ENCODE peak calls at places on chromosome 1, in nine cellular contexts. One of them, this sample, is unnamed. For H3K4me1, the result is how much of the 10 kb centered on the place peaks cover.

GRCh38 chr1:204972461-204972860 is 70.6 kb upstream of the CNTN2 start:
- DNase-seq in PC-3: no peak
- DNase-seq in thoracic aorta: no peak
- DNase-seq in sigmoid colon: no peak
- DNase-seq in PC-9: no peak
- DNase-seq in transverse colon: no peak
- DNase-seq in lower lobe of right lung: no peak
- DNase-seq in hepatocyte: no peak
- DNase-seq in CD8-positive, alpha-beta T cell: no peak
- DNase-seq in this sample: no peak

GRCh38 chr1:109622103-109622892 is 2.7 kb downstream of the AMPD2 start:
- DNase-seq in PC-3: no peak
- DNase-seq in thoracic aorta: no peak
- DNase-seq in sigmoid colon: no peak
- DNase-seq in PC-9: peak
- DNase-seq in transverse colon: no peak
- DNase-seq in lower lobe of right lung: no peak
- DNase-seq in hepatocyte: no peak
- DNase-seq in CD8-positive, alpha-beta T cell: no peak
- DNase-seq in this sample: no peak

GRCh38 chr1:6205849-6206845 is at the start of gene RNF207:
- DNase-seq in PC-3: peak
- DNase-seq in thoracic aorta: no peak
- DNase-seq in sigmoid colon: peak
- DNase-seq in PC-9: peak
- DNase-seq in transverse colon: peak
- DNase-seq in lower lobe of right lung: peak
- DNase-seq in hepatocyte: peak
- DNase-seq in CD8-positive, alpha-beta T cell: peak
- DNase-seq in this sample: peak

GRCh38 chr1:25926731-25927496 is 20.7 kb upstream of the STMN1 start:
- DNase-seq in PC-3: no peak
- DNase-seq in thoracic aorta: no peak
- DNase-seq in sigmoid colon: no peak
- DNase-seq in PC-9: no peak
- DNase-seq in transverse colon: no peak
- DNase-seq in lower lobe of right lung: no peak
- DNase-seq in hepatocyte: no peak
- DNase-seq in CD8-positive, alpha-beta T cell: no peak
- DNase-seq in this sample: no peak

GRCh38 chr1:218380125-218380977 is 35.2 kb downstream of the TGFB2 start:
- DNase-seq in PC-3: peak
- DNase-seq in thoracic aorta: no peak
- DNase-seq in sigmoid colon: no peak
- DNase-seq in PC-9: peak
- DNase-seq in transverse colon: no peak
- DNase-seq in lower lobe of right lung: peak
- DNase-seq in hepatocyte: peak
- DNase-seq in CD8-positive, alpha-beta T cell: no peak
- DNase-seq in this sample: peak

GRCh38 chr1:241387216-241387615 is 30.2 kb upstream of the RGS7 start:
- DNase-seq in PC-3: peak
- DNase-seq in thoracic aorta: no peak
- DNase-seq in sigmoid colon: no peak
- DNase-seq in PC-9: no peak
- DNase-seq in transverse colon: no peak
- DNase-seq in lower lobe of right lung: no peak
- DNase-seq in hepatocyte: no peak
- DNase-seq in CD8-positive, alpha-beta T cell: no peak
- DNase-seq in this sample: no peak

GRCh38 chr1:8443558-8444194 is 125.8 kb downstream of the SLC45A1 start:
- DNase-seq in PC-3: peak
- DNase-seq in thoracic aorta: no peak
- DNase-seq in sigmoid colon: no peak
- DNase-seq in PC-9: no peak
- DNase-seq in transverse colon: no peak
- DNase-seq in lower lobe of right lung: no peak
- DNase-seq in hepatocyte: no peak
- DNase-seq in CD8-positive, alpha-beta T cell: no peak
- DNase-seq in this sample: no peak

GRCh38 chr1:157431751-157432150 is 120.6 kb downstream of the FCRL5 start:
- DNase-seq in PC-3: peak
- DNase-seq in thoracic aorta: no peak
- DNase-seq in sigmoid colon: no peak
- DNase-seq in PC-9: peak
- DNase-seq in transverse colon: no peak
- DNase-seq in lower lobe of right lung: no peak
- DNase-seq in hepatocyte: no peak
- DNase-seq in CD8-positive, alpha-beta T cell: no peak
- DNase-seq in this sample: no peak

GRCh38 chr1:161168906-161169305 is 2.7 kb downstream of the PPOX start:
- DNase-seq in PC-3: no peak
- DNase-seq in thoracic aorta: no peak
- DNase-seq in sigmoid colon: no peak
- DNase-seq in PC-9: no peak
- DNase-seq in transverse colon: no peak
- DNase-seq in lower lobe of right lung: no peak
- DNase-seq in hepatocyte: no peak
- DNase-seq in CD8-positive, alpha-beta T cell: no peak
- DNase-seq in this sample: no peak

GRCh38 chr1:161171696-161172095 is 5.5 kb downstream of the PPOX start:
- DNase-seq in PC-3: no peak
- DNase-seq in thoracic aorta: no peak
- DNase-seq in sigmoid colon: no peak
- DNase-seq in PC-9: no peak
- DNase-seq in transverse colon: no peak
- DNase-seq in lower lobe of right lung: no peak
- DNase-seq in hepatocyte: no peak
- DNase-seq in CD8-positive, alpha-beta T cell: no peak
- DNase-seq in this sample: no peak

GRCh38 chr1:161172776-161173376 is 4.4 kb downstream of the B4GALT3 start:
- DNase-seq in PC-3: no peak
- DNase-seq in thoracic aorta: no peak
- DNase-seq in sigmoid colon: no peak
- DNase-seq in PC-9: no peak
- DNase-seq in transverse colon: no peak
- DNase-seq in lower lobe of right lung: no peak
- DNase-seq in hepatocyte: no peak
- DNase-seq in CD8-positive, alpha-beta T cell: no peak
- DNase-seq in this sample: peak

GRCh38 chr1:161172349-161172748 is 5.0 kb downstream of the B4GALT3 start:
- DNase-seq in PC-3: no peak
- DNase-seq in thoracic aorta: no peak
- DNase-seq in sigmoid colon: no peak
- DNase-seq in PC-9: no peak
- DNase-seq in transverse colon: no peak
- DNase-seq in lower lobe of right lung: no peak
- DNase-seq in hepatocyte: no peak
- DNase-seq in CD8-positive, alpha-beta T cell: no peak
- DNase-seq in this sample: no peak

DNA sequence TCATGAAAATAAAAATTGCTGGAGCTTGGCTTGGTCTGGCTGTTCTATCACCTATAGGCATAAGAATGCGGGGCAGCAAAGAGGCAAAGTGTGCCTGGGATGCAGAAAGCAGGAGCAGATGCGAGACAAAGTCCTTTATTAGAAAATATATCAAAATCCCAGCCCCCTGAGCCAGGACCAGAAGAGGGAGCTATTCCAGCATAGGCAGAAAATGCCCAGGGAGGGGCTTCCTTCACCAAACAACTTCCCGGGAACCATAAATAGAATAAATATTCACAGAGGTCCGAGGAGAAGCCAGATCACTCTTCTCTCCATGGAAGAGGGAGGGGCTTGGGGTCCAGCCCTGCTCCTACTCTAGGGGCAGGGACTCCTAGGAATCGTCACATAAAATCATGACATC is 5.0 kb downstream of the PPOX start:
- DNase-seq in PC-3: no peak
- DNase-seq in thoracic aorta: no peak
- DNase-seq in sigmoid colon: no peak
- DNase-seq in PC-9: no peak
- DNase-seq in transverse colon: no peak
- DNase-seq in lower lobe of right lung: no peak
- DNase-seq in hepatocyte: no peak
- DNase-seq in CD8-positive, alpha-beta T cell: no peak
- DNase-seq in this sample: no peak
- TF ChIP-seq CTCF in PC-3: peak
- TF ChIP-seq CTCF in thoracic aorta: no peak
- TF ChIP-seq CTCF in sigmoid colon: no peak
- TF ChIP-seq CTCF in PC-9: peak
- TF ChIP-seq CTCF in transverse colon: no peak
- TF ChIP-seq CTCF in lower lobe of right lung: no peak
- TF ChIP-seq CTCF in hepatocyte: no peak
- TF ChIP-seq CTCF in CD8-positive, alpha-beta T cell: no peak
- TF ChIP-seq CTCF in this sample: peak

GRCh38 chr1:41679994-41680393 is 195.5 kb upstream of the EDN2 start:
- DNase-seq in PC-3: no peak
- DNase-seq in thoracic aorta: no peak
- DNase-seq in sigmoid colon: no peak
- DNase-seq in PC-9: no peak
- DNase-seq in transverse colon: no peak
- DNase-seq in lower lobe of right lung: no peak
- DNase-seq in hepatocyte: no peak
- DNase-seq in CD8-positive, alpha-beta T cell: no peak
- DNase-seq in this sample: no peak

GRCh38 chr1:41674501-41674900 is 190.0 kb upstream of the EDN2 start:
- DNase-seq in PC-3: no peak
- DNase-seq in thoracic aorta: no peak
- DNase-seq in sigmoid colon: no peak
- DNase-seq in PC-9: no peak
- DNase-seq in transverse colon: no peak
- DNase-seq in lower lobe of right lung: no peak
- DNase-seq in hepatocyte: no peak
- DNase-seq in CD8-positive, alpha-beta T cell: no peak
- DNase-seq in this sample: no peak

GRCh38 chr1:41679531-41679930 is 195.0 kb upstream of the EDN2 start:
- DNase-seq in PC-3: no peak
- DNase-seq in thoracic aorta: no peak
- DNase-seq in sigmoid colon: no peak
- DNase-seq in PC-9: no peak
- DNase-seq in transverse colon: no peak
- DNase-seq in lower lobe of right lung: no peak
- DNase-seq in hepatocyte: no peak
- DNase-seq in CD8-positive, alpha-beta T cell: no peak
- DNase-seq in this sample: no peak

GRCh38 chr1:41678141-41678878 is 193.8 kb upstream of the EDN2 start:
- DNase-seq in PC-3: no peak
- DNase-seq in thoracic aorta: no peak
- DNase-seq in sigmoid colon: peak
- DNase-seq in PC-9: no peak
- DNase-seq in transverse colon: no peak
- DNase-seq in lower lobe of right lung: no peak
- DNase-seq in hepatocyte: no peak
- DNase-seq in CD8-positive, alpha-beta T cell: no peak
- DNase-seq in this sample: peak

DNA sequence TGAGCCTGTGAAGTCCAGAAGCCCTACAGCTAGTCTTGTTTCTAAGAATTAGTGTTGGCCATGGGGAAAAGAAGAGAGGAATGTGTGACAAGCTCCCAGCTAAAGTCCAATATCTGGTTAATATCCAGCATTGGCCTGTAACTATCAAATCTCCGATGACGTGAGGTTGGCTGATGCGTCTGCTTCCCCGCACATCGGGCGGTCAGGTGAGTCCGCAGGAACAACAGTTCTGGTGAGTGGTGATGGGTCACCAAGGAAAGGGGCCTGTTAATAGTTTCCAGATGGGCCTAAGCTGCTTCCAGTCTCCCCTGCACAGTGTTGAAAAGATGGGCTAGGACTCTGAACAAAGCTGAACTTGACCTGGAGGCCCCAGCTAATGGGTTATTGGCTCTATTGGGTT is 193.1 kb upstream of the EDN2 start:
- DNase-seq in PC-3: no peak
- DNase-seq in thoracic aorta: no peak
- DNase-seq in sigmoid colon: no peak
- DNase-seq in PC-9: no peak
- DNase-seq in transverse colon: no peak
- DNase-seq in lower lobe of right lung: no peak
- DNase-seq in hepatocyte: no peak
- DNase-seq in CD8-positive, alpha-beta T cell: no peak
- DNase-seq in this sample: no peak
- H3K4me1 ChIP-seq in PC-3: under half
- H3K4me1 ChIP-seq in thoracic aorta: under half
- H3K4me1 ChIP-seq in sigmoid colon: under half
- H3K4me1 ChIP-seq in PC-9: under half
- H3K4me1 ChIP-seq in transverse colon: under half
- H3K4me1 ChIP-seq in lower lobe of right lung: under half
- H3K4me1 ChIP-seq in hepatocyte: under half
- H3K4me1 ChIP-seq in CD8-positive, alpha-beta T cell: half or more
- H3K4me1 ChIP-seq in this sample: under half

DNA sequence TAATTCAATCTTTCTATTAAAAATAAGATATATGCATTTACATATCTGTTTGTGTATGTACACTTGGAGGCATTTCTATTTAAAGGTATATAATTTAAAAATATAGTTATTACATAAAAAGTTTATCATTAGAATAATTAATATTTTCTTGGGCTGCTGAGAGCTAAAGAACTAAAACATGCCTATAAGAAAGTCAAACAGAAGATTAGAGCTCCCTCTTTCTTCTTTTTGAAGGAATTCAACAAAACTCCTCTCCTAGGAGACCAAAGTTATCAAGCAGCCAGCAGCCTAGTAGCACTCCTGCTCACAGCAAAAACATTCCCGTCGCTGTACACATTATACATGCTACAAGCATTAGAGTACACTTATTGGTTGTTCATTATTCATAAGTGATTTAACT is 216.5 kb downstream of the VAV3 start:
- DNase-seq in PC-3: peak
- DNase-seq in thoracic aorta: no peak
- DNase-seq in sigmoid colon: no peak
- DNase-seq in PC-9: no peak
- DNase-seq in transverse colon: no peak
- DNase-seq in lower lobe of right lung: no peak
- DNase-seq in hepatocyte: peak
- DNase-seq in CD8-positive, alpha-beta T cell: no peak
- DNase-seq in this sample: peak
- TF ChIP-seq CTCF in PC-3: peak
- TF ChIP-seq CTCF in thoracic aorta: no peak
- TF ChIP-seq CTCF in sigmoid colon: peak
- TF ChIP-seq CTCF in PC-9: peak
- TF ChIP-seq CTCF in transverse colon: peak
- TF ChIP-seq CTCF in lower lobe of right lung: no peak
- TF ChIP-seq CTCF in hepatocyte: peak
- TF ChIP-seq CTCF in CD8-positive, alpha-beta T cell: no peak
- TF ChIP-seq CTCF in this sample: peak

GRCh38 chr1:165644064-165644735 is 13.2 kb downstream of the MGST3 start:
- DNase-seq in PC-3: peak
- DNase-seq in thoracic aorta: no peak
- DNase-seq in sigmoid colon: no peak
- DNase-seq in PC-9: peak
- DNase-seq in transverse colon: no peak
- DNase-seq in lower lobe of right lung: no peak
- DNase-seq in hepatocyte: no peak
- DNase-seq in CD8-positive, alpha-beta T cell: no peak
- DNase-seq in this sample: no peak

GRCh38 chr1:165648919-165649572 is 18.0 kb downstream of the MGST3 start:
- DNase-seq in PC-3: no peak
- DNase-seq in thoracic aorta: no peak
- DNase-seq in sigmoid colon: no peak
- DNase-seq in PC-9: no peak
- DNase-seq in transverse colon: no peak
- DNase-seq in lower lobe of right lung: no peak
- DNase-seq in hepatocyte: no peak
- DNase-seq in CD8-positive, alpha-beta T cell: no peak
- DNase-seq in this sample: no peak

GRCh38 chr1:165647970-165648369 is 16.9 kb downstream of the MGST3 start:
- DNase-seq in PC-3: no peak
- DNase-seq in thoracic aorta: no peak
- DNase-seq in sigmoid colon: no peak
- DNase-seq in PC-9: no peak
- DNase-seq in transverse colon: no peak
- DNase-seq in lower lobe of right lung: no peak
- DNase-seq in hepatocyte: no peak
- DNase-seq in CD8-positive, alpha-beta T cell: no peak
- DNase-seq in this sample: peak

GRCh38 chr1:165647517-165647916 is 16.5 kb downstream of the MGST3 start:
- DNase-seq in PC-3: no peak
- DNase-seq in thoracic aorta: no peak
- DNase-seq in sigmoid colon: no peak
- DNase-seq in PC-9: no peak
- DNase-seq in transverse colon: peak
- DNase-seq in lower lobe of right lung: no peak
- DNase-seq in hepatocyte: no peak
- DNase-seq in CD8-positive, alpha-beta T cell: no peak
- DNase-seq in this sample: no peak

DNA sequence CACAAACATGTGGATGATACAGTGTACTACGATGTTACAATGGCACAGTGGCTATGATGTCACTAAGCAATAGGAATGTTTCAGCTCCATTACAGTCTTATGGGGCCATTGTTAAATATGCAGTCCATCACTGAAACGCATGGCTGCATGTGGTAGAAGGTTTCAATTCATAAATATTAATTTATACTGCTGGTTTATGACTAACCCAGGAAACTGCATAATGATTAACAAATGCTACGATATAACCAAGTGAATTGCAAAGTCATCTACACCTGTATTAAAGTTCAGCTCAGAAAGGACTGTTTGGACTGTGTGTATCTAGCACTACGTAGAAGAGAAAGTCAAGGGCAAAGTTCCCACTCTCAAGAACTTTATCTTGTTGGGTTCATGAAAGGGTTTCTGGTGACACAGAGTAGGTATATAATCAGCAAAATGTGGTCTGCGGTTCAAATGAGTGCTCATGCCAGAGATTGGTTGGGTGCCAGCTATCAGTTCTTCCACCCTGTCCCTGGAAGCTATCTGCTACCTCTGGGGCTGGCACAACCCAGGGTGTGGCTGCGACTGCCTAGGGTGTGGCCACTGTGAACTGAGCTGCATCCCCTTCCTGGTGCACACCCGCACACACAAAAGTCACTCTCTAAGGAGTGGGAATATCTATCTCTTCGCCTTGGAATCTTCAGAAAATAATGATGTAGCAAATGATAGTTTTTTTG is 14.8 kb downstream of the MGST3 start:
- DNase-seq in PC-3: peak
- DNase-seq in thoracic aorta: no peak
- DNase-seq in sigmoid colon: no peak
- DNase-seq in PC-9: no peak
- DNase-seq in transverse colon: peak
- DNase-seq in lower lobe of right lung: no peak
- DNase-seq in hepatocyte: peak
- DNase-seq in CD8-positive, alpha-beta T cell: peak
- DNase-seq in this sample: no peak
- H3K4me1 ChIP-seq in PC-3: under half
- H3K4me1 ChIP-seq in thoracic aorta: under half
- H3K4me1 ChIP-seq in sigmoid colon: under half
- H3K4me1 ChIP-seq in PC-9: under half
- H3K4me1 ChIP-seq in transverse colon: under half
- H3K4me1 ChIP-seq in lower lobe of right lung: under half
- H3K4me1 ChIP-seq in hepatocyte: under half
- H3K4me1 ChIP-seq in CD8-positive, alpha-beta T cell: under half
- H3K4me1 ChIP-seq in this sample: under half